ENCODE peak calls at places on chromosomes 5 and 9, in five cellular contexts. Q, I, X, B and C are unnamed samples.
A peak's percentile ranks its signal among the peaks of the same experiment; 100 is the strongest.

GRCh38 chr5:129135633-129136032 is 41.1 kb downstream of the ISOC1 start:
- DNase-seq in Q (no peak), I (no peak), X (peak; percentile 15), B (no peak), C (peak; percentile 21)

GRCh38 chr5:81721049-81721448 is 29.8 kb downstream of the SSBP2 start:
- DNase-seq in Q (no peak), I (no peak), X (no peak), B (no peak), C (no peak)

GRCh38 chr9:135482015-135482754 is 2.6 kb downstream of the PPP1R26 start:
- DNase-seq in Q (no peak), I (no peak), X (no peak), B (no peak), C (no peak)

GRCh38 chr9:96383165-96383939 is at the start of gene SLC35D2:
- DNase-seq in Q (peak; percentile 67), I (no peak), X (peak; percentile 73), B (peak; percentile 73), C (peak; percentile 73)

GRCh38 chr5:13346401-13346800 is 598.1 kb downstream of the DNAH5 start:
- DNase-seq in Q (no peak), I (no peak), X (no peak), B (no peak), C (no peak)

GRCh38 chr9:14978022-14979000 is 68.1 kb upstream of the FREM1 start:
- DNase-seq in Q (no peak), I (no peak), X (no peak), B (no peak), C (no peak)

GRCh38 chr5:90558344-90559192 is at the start of gene ADGRV1:
- DNase-seq in Q (peak; percentile 8), I (peak; percentile 97), X (peak; percentile 97), B (peak; percentile 75), C (peak; percentile 9)

GRCh38 chr9:77013932-77014596 is 5.4 kb upstream of the FOXB2 start:
- DNase-seq in Q (no peak), I (no peak), X (no peak), B (no peak), C (no peak)

GRCh38 chr9:130053504-130054427 is at the start of gene GPR107:
- DNase-seq in Q (peak; percentile 92), I (no peak), X (peak; percentile 74), B (peak; percentile 92), C (peak; percentile 61)

GRCh38 chr5:104353371-104353770 is 790.8 kb upstream of the NUDT12 start:
- DNase-seq in Q (no peak), I (no peak), X (no peak), B (no peak), C (no peak)

GRCh38 chr9:7988644-7989280 is 189.2 kb upstream of the DMAC1 start:
- DNase-seq in Q (no peak), I (no peak), X (no peak), B (no peak), C (no peak)

GRCh38 chr9:72315510-72316287 is 49.3 kb downstream of the ZFAND5 start:
- DNase-seq in Q (peak; percentile 40), I (no peak), X (peak; percentile 16), B (no peak), C (no peak)

GRCh38 chr5:171595801-171596231 is 176.4 kb downstream of the FGF18 start:
- DNase-seq in Q (no peak), I (no peak), X (no peak), B (no peak), C (peak; percentile 4)

GRCh38 chr5:106595864-106596263 is 1074.9 kb downstream of the EFNA5 start:
- DNase-seq in Q (no peak), I (no peak), X (no peak), B (no peak), C (no peak)

GRCh38 chr9:112787942-112788341 is 37.4 kb downstream of the SNX30 start:
- DNase-seq in Q (no peak), I (no peak), X (no peak), B (no peak), C (no peak)
- TF ChIP-seq JUN in Q (no peak), I (no peak), X (no peak), B (no peak), C (no peak)

GRCh38 chr5:463952-464351 is 21.0 kb downstream of the EXOC3 start:
- DNase-seq in Q (no peak), I (no peak), X (peak; percentile 6), B (no peak), C (no peak)
- TF ChIP-seq USF2 in Q (no peak), I (no peak), X (no peak), B (no peak), C (no peak)

GRCh38 chr5:115132465-115132864 is 37.2 kb downstream of the TRIM36 start:
- DNase-seq in Q (no peak), I (no peak), X (no peak), B (no peak), C (no peak)
- TF ChIP-seq JUN in Q (no peak), I (no peak), X (no peak), B (no peak), C (no peak)

DNA sequence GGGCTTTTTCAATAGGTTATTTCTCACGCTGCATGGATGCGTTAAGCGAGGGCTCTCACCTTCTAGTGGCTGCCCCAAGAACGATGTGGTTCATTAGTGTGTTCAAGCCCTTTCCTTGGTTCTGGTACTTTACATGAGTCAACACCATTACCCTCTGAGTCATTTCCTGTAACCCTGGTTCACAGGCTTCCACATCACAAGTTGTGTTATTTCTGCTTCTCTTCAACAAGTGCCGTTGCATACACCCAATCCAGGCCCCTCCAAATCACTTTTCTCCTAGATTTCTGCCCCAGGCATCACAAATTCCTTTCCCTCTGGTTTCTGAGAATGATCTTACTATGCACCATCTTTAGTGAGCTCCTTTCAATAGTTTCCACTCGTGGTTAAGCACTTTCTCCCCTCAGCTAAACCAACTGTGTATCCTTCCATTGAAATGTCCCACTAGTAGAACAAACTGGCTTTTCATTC is 69.5 kb upstream of the RAD23B start:
- DNase-seq in Q (peak; percentile 73), I (peak; percentile 5), X (no peak), B (no peak), C (peak; percentile 78)
- TF ChIP-seq USF2 in Q (no peak), I (no peak), X (no peak), B (no peak), C (no peak)